ENCODE peak calls at places on chromosomes 2 and 18, in eight cellular contexts. M, X, A, N, S, K, I and D are unnamed samples.

GRCh38 chr18:39305756-39306155 is 1740.2 kb upstream of the CELF4 start:
- DNase-seq in M (no peak), X (no peak), A (no peak), N (no peak), S (no peak), K (no peak), I (no peak), D (no peak)

GRCh38 chr18:60534539-60534938 is 162.0 kb upstream of the MC4R start:
- DNase-seq in M (no peak), X (no peak), A (no peak), N (no peak), S (no peak), K (no peak), I (peak; percentile 24), D (no peak)

GRCh38 chr18:37253424-37254255 is 312.0 kb downstream of the CELF4 start:
- DNase-seq in M (peak; percentile 80), X (peak; percentile 70), A (no peak), N (no peak), S (no peak), K (no peak), I (no peak), D (no peak)

GRCh38 chr2:144086965-144087364 is 433.0 kb downstream of the ZEB2 start:
- DNase-seq in M (no peak), X (no peak), A (no peak), N (no peak), S (no peak), K (no peak), I (peak; percentile 62), D (no peak)

GRCh38 chr2:204604061-204604460 is 58.8 kb downstream of the PARD3B start:
- DNase-seq in M (no peak), X (no peak), A (no peak), N (no peak), S (no peak), K (no peak), I (peak; percentile 31), D (no peak)

GRCh38 chr2:150129921-150130320 is 357.5 kb downstream of the RND3 start:
- DNase-seq in M (no peak), X (no peak), A (no peak), N (no peak), S (no peak), K (no peak), I (no peak), D (no peak)

GRCh38 chr18:13134551-13135401 is 83.8 kb upstream of the LDLRAD4 start:
- DNase-seq in M (peak; percentile 76), X (no peak), A (no peak), N (no peak), S (no peak), K (no peak), I (no peak), D (no peak)

GRCh38 chr2:38498039-38498438 is 104.7 kb downstream of the HNRNPLL start:
- DNase-seq in M (no peak), X (peak; percentile 69), A (no peak), N (no peak), S (peak; percentile 42), K (no peak), I (no peak), D (no peak)

GRCh38 chr18:32380559-32380958 is 90.1 kb downstream of the GAREM1 start:
- DNase-seq in M (no peak), X (peak; percentile 31), A (no peak), N (no peak), S (no peak), K (no peak), I (no peak), D (no peak)

GRCh38 chr2:146370821-146371220 is 1474.0 kb upstream of the ACVR2A start:
- DNase-seq in M (no peak), X (no peak), A (no peak), N (no peak), S (no peak), K (no peak), I (peak; percentile 41), D (no peak)

GRCh38 chr18:27073404-27073830 is 111.7 kb downstream of the CHST9 start:
- DNase-seq in M (no peak), X (no peak), A (no peak), N (no peak), S (no peak), K (no peak), I (no peak), D (no peak)

GRCh38 chr2:211690736-211691135 is 847.9 kb downstream of the ERBB4 start:
- DNase-seq in M (no peak), X (no peak), A (no peak), N (no peak), S (no peak), K (no peak), I (no peak), D (no peak)

GRCh38 chr2:7633556-7634153 is 716.4 kb downstream of the RNF144A start:
- DNase-seq in M (no peak), X (no peak), A (no peak), N (no peak), S (no peak), K (no peak), I (no peak), D (no peak)

GRCh38 chr2:106116248-106116647 is 77.9 kb downstream of the UXS1 start:
- DNase-seq in M (no peak), X (no peak), A (no peak), N (no peak), S (no peak), K (no peak), I (no peak), D (no peak)

GRCh38 chr2:73081181-73081671 is 9.7 kb upstream of the SFXN5 start:
- DNase-seq in M (no peak), X (no peak), A (no peak), N (no peak), S (no peak), K (no peak), I (no peak), D (no peak)

GRCh38 chr2:174786066-174786725 is 21.9 kb upstream of the CHRNA1 start:
- DNase-seq in M (no peak), X (no peak), A (no peak), N (no peak), S (no peak), K (no peak), I (peak; percentile 51), D (no peak)

GRCh38 chr2:159144776-159145614 is 141.5 kb downstream of the WDSUB1 start:
- DNase-seq in M (no peak), X (no peak), A (no peak), N (no peak), S (no peak), K (no peak), I (no peak), D (no peak)

GRCh38 chr2:238794050-238794449 is 53.8 kb upstream of the TWIST2 start:
- DNase-seq in M (no peak), X (no peak), A (no peak), N (no peak), S (no peak), K (no peak), I (no peak), D (no peak)

GRCh38 chr2:18976112-18976961 is 382.1 kb downstream of the OSR1 start:
- DNase-seq in M (no peak), X (no peak), A (no peak), N (no peak), S (no peak), K (no peak), I (peak; percentile 94), D (no peak)

GRCh38 chr2:36356990-36357505 is 1.5 kb downstream of the CRIM1 start:
- DNase-seq in M (no peak), X (no peak), A (no peak), N (peak; percentile 34), S (no peak), K (no peak), I (peak; percentile 50), D (peak; percentile 55)

GRCh38 chr2:189037518-189037917 is 63.3 kb downstream of the COL3A1 start:
- DNase-seq in M (no peak), X (no peak), A (no peak), N (no peak), S (no peak), K (no peak), I (peak; percentile 59), D (no peak)

GRCh38 chr2:181140414-181140813 is 160.0 kb downstream of the UBE2E3 start:
- DNase-seq in M (no peak), X (no peak), A (no peak), N (no peak), S (no peak), K (no peak), I (no peak), D (no peak)

DNA sequence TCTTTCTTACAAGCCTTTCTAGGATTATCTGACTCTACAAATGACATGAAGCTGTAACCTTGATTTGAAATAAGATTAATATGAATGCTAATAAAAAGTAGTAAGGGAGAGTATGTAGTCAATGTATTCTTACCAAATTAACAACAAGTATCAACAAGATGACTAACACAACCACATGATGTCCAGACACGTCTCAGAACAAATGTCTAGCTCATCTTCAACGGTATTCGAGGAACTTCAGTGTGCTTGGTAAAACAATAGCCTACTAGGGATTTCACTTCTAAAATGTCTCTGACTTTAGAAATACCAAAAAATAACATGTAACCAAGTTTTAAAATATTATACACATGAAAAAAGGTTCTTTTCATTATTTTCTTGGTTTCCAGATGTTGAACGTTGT is 3.4 kb downstream of the HDLBP start:
- DNase-seq in M (no peak), X (no peak), A (no peak), N (no peak), S (no peak), K (no peak), I (peak; percentile 40), D (peak; percentile 25)
- H3K4me1 ChIP-seq in M (peaks cover 5% of the 10 kb centered on the region), X (peaks cover 8% of the 10 kb centered on the region), A (peaks cover 48% of the 10 kb centered on the region), N (peaks cover 18% of the 10 kb centered on the region), S (peaks cover 78% of the 10 kb centered on the region), K (no peaks in the 10 kb centered on the region), I (peaks cover 4% of the 10 kb centered on the region), D (peaks cover 11% of the 10 kb centered on the region)

GRCh38 chr18:9831046-9831722 is 54.6 kb upstream of the TXNDC2 start:
- DNase-seq in M (no peak), X (no peak), A (no peak), N (no peak), S (no peak), K (no peak), I (no peak), D (no peak)
- H3K4me1 ChIP-seq in M (peaks cover 14% of the 10 kb centered on the region), X (peaks cover 4% of the 10 kb centered on the region), A (peaks cover 33% of the 10 kb centered on the region), N (no peaks in the 10 kb centered on the region), S (peaks cover 21% of the 10 kb centered on the region), K (peaks cover 7% of the 10 kb centered on the region), I (peaks cover 16% of the 10 kb centered on the region), D (peaks cover 52% of the 10 kb centered on the region)

GRCh38 chr2:108634591-108635160 is 84.6 kb upstream of the RANBP2 start:
- DNase-seq in M (peak; percentile 53), X (peak; percentile 39), A (no peak), N (no peak), S (no peak), K (no peak), I (no peak), D (no peak)
- H3K4me1 ChIP-seq in M (peaks cover 49% of the 10 kb centered on the region), X (no peaks in the 10 kb centered on the region), A (peaks cover 76% of the 10 kb centered on the region), N (peaks cover 27% of the 10 kb centered on the region), S (peaks cover 86% of the 10 kb centered on the region), K (peaks cover 18% of the 10 kb centered on the region), I (peaks cover 26% of the 10 kb centered on the region), D (no peaks in the 10 kb centered on the region)

DNA sequence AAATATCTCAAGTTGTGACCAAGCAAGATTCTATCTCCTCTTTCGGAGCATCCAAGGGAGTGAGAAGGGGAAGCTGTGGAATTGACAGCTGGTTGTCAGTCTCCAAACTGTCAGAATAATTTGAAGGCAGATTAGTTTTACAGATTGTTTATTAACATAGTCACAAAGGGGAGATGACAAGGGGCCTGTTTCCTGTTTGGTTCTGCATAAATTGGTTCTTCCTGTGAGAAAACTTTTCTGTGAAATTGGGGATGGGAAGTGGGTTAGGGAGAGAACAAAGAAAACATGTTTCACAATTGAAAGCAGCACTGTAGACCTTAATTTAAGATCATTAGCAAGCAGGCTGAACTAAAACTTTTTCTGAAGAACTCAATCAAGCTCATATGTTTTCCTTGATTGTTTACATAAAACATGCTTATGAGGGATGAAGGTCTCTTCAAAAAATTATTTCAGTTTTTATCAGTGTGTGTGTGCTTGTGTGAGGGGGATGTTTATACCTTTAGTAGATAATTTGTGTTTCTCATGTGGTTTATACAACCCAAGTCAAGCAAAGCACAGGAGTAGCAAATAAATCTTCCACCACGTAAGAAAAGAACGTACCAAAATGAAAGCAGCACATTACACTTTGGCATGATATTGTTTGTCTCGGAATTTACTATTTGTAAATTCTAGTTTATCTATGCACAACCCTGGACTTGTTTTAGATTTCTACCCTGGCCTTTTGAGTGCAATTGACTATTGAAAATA is 604.9 kb upstream of the CDH2 start:
- DNase-seq in M (no peak), X (no peak), A (no peak), N (no peak), S (no peak), K (no peak), I (no peak), D (no peak)
- H3K4me1 ChIP-seq in M (no peaks in the 10 kb centered on the region), X (no peaks in the 10 kb centered on the region), A (no peaks in the 10 kb centered on the region), N (no peaks in the 10 kb centered on the region), S (no peaks in the 10 kb centered on the region), K (no peaks in the 10 kb centered on the region), I (no peaks in the 10 kb centered on the region), D (no peaks in the 10 kb centered on the region)